ENCODE peak calls at places on chromosomes 12 and 14, in ten cellular contexts. C, N, P, X, B, H, F, R, A and Z are unnamed samples. For H3K27me3, the result is how much of the 10 kb centered on the place peaks cover.

GRCh38 chr12:61891632-61892031 is 368.6 kb upstream of the USP15 start:
- DNase-seq in C (no peak), N (peak), P (no peak), X (no peak), B (no peak), H (no peak), F (no peak), R (no peak), A (no peak), Z (no peak)

GRCh38 chr14:102817942-102818940 is 41.0 kb downstream of the TRAF3 start:
- DNase-seq in C (peak), N (peak), P (no peak), X (no peak), B (no peak), H (no peak), F (no peak), R (no peak), A (no peak), Z (no peak)

GRCh38 chr14:60242420-60242819 is 6.6 kb upstream of the PPM1A start:
- DNase-seq in C (no peak), N (no peak), P (no peak), X (no peak), B (no peak), H (no peak), F (no peak), R (no peak), A (no peak), Z (no peak)

GRCh38 chr14:74389980-74390379 is 36.0 kb downstream of the SYNDIG1L start:
- DNase-seq in C (no peak), N (no peak), P (no peak), X (no peak), B (no peak), H (no peak), F (no peak), R (no peak), A (no peak), Z (no peak)

GRCh38 chr14:52235866-52236510 is 31.5 kb upstream of the PTGDR start:
- DNase-seq in C (no peak), N (no peak), P (no peak), X (no peak), B (no peak), H (no peak), F (no peak), R (no peak), A (no peak), Z (no peak)

GRCh38 chr14:23631234-23631633 is 4.9 kb upstream of the DHRS2 start:
- DNase-seq in C (no peak), N (no peak), P (no peak), X (no peak), B (no peak), H (no peak), F (no peak), R (no peak), A (no peak), Z (no peak)

GRCh38 chr14:76138758-76139723 is 12.7 kb upstream of the GPATCH2L start:
- DNase-seq in C (no peak), N (peak), P (peak), X (no peak), B (no peak), H (no peak), F (no peak), R (no peak), A (no peak), Z (no peak)

GRCh38 chr14:93643676-93644075 is 144.6 kb downstream of the PRIMA1 start:
- DNase-seq in C (no peak), N (no peak), P (no peak), X (no peak), B (no peak), H (no peak), F (no peak), R (no peak), A (no peak), Z (no peak)

GRCh38 chr12:130761537-130762318 is 45.6 kb upstream of the RIMBP2 start:
- DNase-seq in C (peak), N (peak), P (peak), X (peak), B (peak), H (peak), F (peak), R (no peak), A (peak), Z (peak)

GRCh38 chr12:41552507-41553047 is 364.5 kb downstream of the PDZRN4 start:
- DNase-seq in C (no peak), N (no peak), P (no peak), X (no peak), B (no peak), H (no peak), F (no peak), R (no peak), A (no peak), Z (no peak)

GRCh38 chr12:50314629-50315312 is 31.5 kb upstream of the LIMA1 start:
- DNase-seq in C (peak), N (peak), P (peak), X (no peak), B (peak), H (no peak), F (no peak), R (no peak), A (peak), Z (no peak)

GRCh38 chr12:50550530-50551223 is 45.9 kb downstream of the DIP2B start:
- DNase-seq in C (no peak), N (no peak), P (peak), X (no peak), B (no peak), H (peak), F (no peak), R (no peak), A (no peak), Z (no peak)

GRCh38 chr14:73634333-73634833 is 10.4 kb upstream of the DNAL1 start:
- DNase-seq in C (no peak), N (peak), P (peak), X (peak), B (peak), H (peak), F (no peak), R (peak), A (no peak), Z (no peak)

GRCh38 chr12:124686001-124686884 is 118.8 kb upstream of the NCOR2 start:
- DNase-seq in C (peak), N (peak), P (peak), X (no peak), B (peak), H (no peak), F (no peak), R (no peak), A (no peak), Z (no peak)

GRCh38 chr12:99981639-99982190 is 3.0 kb downstream of the ANKS1B start:
- DNase-seq in C (no peak), N (no peak), P (no peak), X (no peak), B (no peak), H (no peak), F (no peak), R (no peak), A (no peak), Z (no peak)

GRCh38 chr12:99985631-99986030 is 895 bp upstream of the ANKS1B start:
- DNase-seq in C (no peak), N (no peak), P (no peak), X (no peak), B (no peak), H (no peak), F (no peak), R (no peak), A (no peak), Z (no peak)

GRCh38 chr12:99985129-99985570 is 414 bp upstream of the ANKS1B start:
- DNase-seq in C (no peak), N (peak), P (no peak), X (no peak), B (no peak), H (no peak), F (no peak), R (no peak), A (no peak), Z (no peak)

GRCh38 chr12:99983721-99984258 is 946 bp downstream of the ANKS1B start:
- DNase-seq in C (no peak), N (peak), P (no peak), X (peak), B (no peak), H (no peak), F (no peak), R (no peak), A (no peak), Z (no peak)

GRCh38 chr12:99984271-99985128 is at the start of gene ANKS1B:
- DNase-seq in C (peak), N (peak), P (peak), X (peak), B (peak), H (peak), F (no peak), R (peak), A (no peak), Z (no peak)
- H3K27me3 ChIP-seq in C (under half), N (under half), P (half or more), X (under half), B (under half), H (under half), F (under half), R (under half), A (under half), Z (under half)

GRCh38 chr12:117098071-117098360 is 1.2 kb downstream of the TESC start:
- DNase-seq in C (no peak), N (no peak), P (no peak), X (peak), B (no peak), H (no peak), F (no peak), R (no peak), A (no peak), Z (no peak)
- H3K27me3 ChIP-seq in C (half or more), N (half or more), P (under half), X (under half), B (half or more), H (under half), F (under half), R (under half), A (under half), Z (under half)

GRCh38 chr12:42588308-42588836 is 1.2 kb downstream of the PRICKLE1 start:
- DNase-seq in C (peak), N (peak), P (peak), X (no peak), B (peak), H (no peak), F (no peak), R (no peak), A (no peak), Z (no peak)
- H3K27me3 ChIP-seq in C (under half), N (under half), P (under half), X (half or more), B (under half), H (under half), F (under half), R (under half), A (under half), Z (under half)

DNA sequence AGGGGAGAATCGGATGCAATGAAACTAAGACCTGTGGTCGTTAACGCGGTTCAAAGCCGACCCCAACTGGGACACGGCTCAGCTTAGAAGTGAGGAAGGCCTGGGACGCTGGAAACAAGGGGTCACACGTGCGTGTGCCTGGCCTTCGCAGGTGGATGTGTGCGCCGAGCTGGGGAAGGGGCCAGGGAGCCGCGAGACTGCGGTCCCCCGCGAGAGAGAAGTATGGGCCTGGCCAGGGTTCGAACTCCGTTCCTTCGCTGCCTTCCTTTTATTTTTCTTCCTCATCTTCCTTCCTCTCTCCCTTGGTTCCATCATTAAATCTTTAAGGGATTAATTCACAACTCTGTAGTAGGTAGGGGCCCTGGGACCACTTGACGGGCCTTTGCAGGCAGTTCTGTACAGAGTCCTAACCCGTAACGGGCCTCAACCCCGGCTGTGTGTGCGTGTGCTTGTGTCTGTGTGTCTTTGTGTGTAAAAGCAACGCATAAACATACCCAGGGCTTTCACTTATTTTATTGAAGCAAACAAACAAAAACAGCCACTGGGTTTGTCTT is 3.6 kb downstream of the TTC6 start:
- DNase-seq in C (no peak), N (no peak), P (no peak), X (no peak), B (no peak), H (no peak), F (no peak), R (no peak), A (no peak), Z (no peak)
- H3K27me3 ChIP-seq in C (half or more), N (half or more), P (half or more), X (half or more), B (half or more), H (half or more), F (half or more), R (half or more), A (under half), Z (under half)

DNA sequence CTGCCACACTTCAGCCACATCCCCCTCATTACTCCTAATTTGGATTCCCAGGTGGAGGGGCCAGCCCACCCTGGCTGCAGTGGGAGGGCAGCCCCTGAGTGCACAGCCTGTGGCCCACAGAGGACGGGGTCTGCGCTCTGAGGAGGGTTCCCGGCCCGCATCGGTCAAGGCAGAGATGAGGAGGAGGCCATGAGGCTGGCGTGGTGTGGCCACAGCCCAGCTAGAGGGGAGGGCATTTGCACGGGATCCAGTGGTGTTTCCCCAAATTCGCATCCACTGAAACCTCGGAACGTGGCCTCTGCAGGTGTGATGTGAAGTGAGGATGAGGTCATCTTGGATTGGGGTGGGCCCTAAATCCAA is 38.1 kb upstream of the FBRSL1 start:
- DNase-seq in C (no peak), N (no peak), P (no peak), X (no peak), B (no peak), H (no peak), F (no peak), R (no peak), A (no peak), Z (no peak)
- H3K27me3 ChIP-seq in C (under half), N (under half), P (under half), X (under half), B (under half), H (under half), F (under half), R (under half), A (under half), Z (under half)

DNA sequence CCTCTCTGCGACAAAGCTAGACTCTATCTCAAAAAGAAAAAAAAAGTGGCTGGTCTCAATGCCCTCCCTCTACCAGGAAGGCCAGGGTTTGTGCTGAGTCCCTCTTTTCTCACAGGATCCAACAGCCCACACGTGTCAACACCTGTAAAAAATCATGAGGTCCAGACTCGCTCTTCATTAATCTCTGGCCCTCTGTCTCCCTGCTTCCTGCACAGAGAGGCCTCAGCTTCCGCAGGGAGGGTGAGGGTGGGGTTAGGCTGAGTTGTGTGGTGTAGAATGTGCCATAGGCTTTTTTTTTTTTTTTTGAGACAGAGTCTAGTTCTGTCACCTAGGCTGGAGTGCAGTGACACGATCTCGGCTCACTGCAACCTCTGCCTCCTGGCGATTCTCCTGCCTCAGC is 6.1 kb downstream of the CFAP73 start:
- DNase-seq in C (no peak), N (no peak), P (no peak), X (no peak), B (no peak), H (no peak), F (no peak), R (no peak), A (no peak), Z (no peak)
- H3K27me3 ChIP-seq in C (under half), N (under half), P (half or more), X (under half), B (under half), H (under half), F (under half), R (half or more), A (under half), Z (under half)

DNA sequence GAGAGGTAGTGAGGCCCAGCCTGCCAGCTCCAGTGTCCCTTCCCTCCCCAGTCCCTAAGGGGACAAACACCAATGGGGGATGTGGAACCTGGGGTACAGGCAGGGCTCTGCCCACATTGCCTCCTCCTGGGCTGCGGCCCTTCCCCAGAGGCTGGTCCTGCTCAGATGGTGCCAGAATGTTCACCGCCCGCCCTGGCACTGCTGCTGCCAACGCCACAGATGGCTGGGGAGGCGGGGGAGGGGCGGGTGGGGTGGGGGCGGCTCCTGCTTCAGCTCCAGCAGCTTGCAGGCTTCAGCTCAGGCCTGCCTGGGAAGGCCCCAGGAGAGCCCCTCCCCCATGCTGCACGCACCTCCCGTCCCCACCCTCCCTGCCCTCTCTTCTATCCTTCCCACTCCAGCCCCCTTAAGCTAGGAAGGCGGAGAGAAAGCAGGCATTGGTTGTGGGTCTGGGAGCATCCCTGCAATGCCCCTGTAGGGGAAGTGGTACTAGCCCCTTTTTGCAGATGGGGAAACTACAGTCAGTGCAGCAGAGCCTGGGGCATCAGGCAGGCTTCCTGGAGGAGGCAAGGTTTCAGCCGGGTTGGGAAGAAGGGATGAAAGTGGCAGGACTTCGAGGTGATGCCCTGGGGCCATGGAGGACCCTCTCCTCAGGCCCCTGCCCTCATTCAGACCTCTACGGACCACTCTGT is 2.0 kb upstream of the BEGAIN start:
- DNase-seq in C (no peak), N (no peak), P (no peak), X (peak), B (peak), H (no peak), F (no peak), R (no peak), A (no peak), Z (no peak)
- H3K27me3 ChIP-seq in C (half or more), N (under half), P (half or more), X (under half), B (under half), H (under half), F (under half), R (half or more), A (under half), Z (under half)

DNA sequence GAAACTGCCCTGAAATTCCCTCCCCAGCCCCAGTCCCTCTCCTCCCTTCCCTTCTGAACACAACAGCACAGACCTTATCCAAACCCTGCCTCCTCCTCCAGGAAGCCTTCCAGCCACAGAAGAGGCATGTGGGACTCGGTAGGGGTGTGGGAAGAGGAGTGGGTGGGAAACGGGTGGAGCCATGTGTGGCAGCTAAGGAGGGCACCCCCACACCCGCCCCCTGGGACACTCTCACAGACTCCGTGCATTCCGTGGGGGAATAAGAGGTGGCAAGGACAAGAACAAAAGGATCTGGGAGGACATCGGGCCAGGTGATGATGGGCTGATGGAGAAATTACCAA is 24.4 kb downstream of the SLC6A12 start:
- DNase-seq in C (no peak), N (no peak), P (no peak), X (no peak), B (no peak), H (no peak), F (no peak), R (peak), A (no peak), Z (no peak)
- H3K27me3 ChIP-seq in C (under half), N (under half), P (under half), X (under half), B (under half), H (under half), F (under half), R (under half), A (under half), Z (under half)

GRCh38 chr12:106590601-106591000 is 7.8 kb downstream of the RFX4 start:
- DNase-seq in C (no peak), N (no peak), P (no peak), X (no peak), B (no peak), H (no peak), F (no peak), R (no peak), A (no peak), Z (no peak)

GRCh38 chr12:106599302-106599701 is 16.5 kb downstream of the RFX4 start:
- DNase-seq in C (no peak), N (no peak), P (no peak), X (no peak), B (no peak), H (no peak), F (no peak), R (no peak), A (no peak), Z (no peak)

GRCh38 chr12:106595268-106595667 is 12.5 kb downstream of the RFX4 start:
- DNase-seq in C (no peak), N (no peak), P (no peak), X (no peak), B (no peak), H (no peak), F (no peak), R (no peak), A (no peak), Z (no peak)

GRCh38 chr12:106598003-106598402 is 15.2 kb downstream of the RFX4 start:
- DNase-seq in C (no peak), N (no peak), P (no peak), X (no peak), B (no peak), H (no peak), F (no peak), R (no peak), A (no peak), Z (no peak)

GRCh38 chr12:106594447-106594846 is 11.6 kb downstream of the RFX4 start:
- DNase-seq in C (no peak), N (no peak), P (no peak), X (no peak), B (no peak), H (no peak), F (no peak), R (no peak), A (no peak), Z (no peak)
- H3K27me3 ChIP-seq in C (under half), N (under half), P (half or more), X (under half), B (half or more), H (under half), F (under half), R (under half), A (under half), Z (under half)